ENCODE peak calls at places on chromosomes 16 and 17, in four cellular contexts. O is GM13977, Z is progenitor cell of endocrine pancreas, R is prostate gland. D is an unnamed sample.

GRCh38 chr17:39118674-39119419 is 32.6 kb downstream of the PLXDC1 start:
- DNase-seq in R (no peak), O (peak), Z (no peak), D (peak)

GRCh38 chr16:31351937-31352315 is 3.0 kb upstream of the ITGAX start:
- DNase-seq in R (no peak), O (no peak), Z (no peak), D (no peak)

GRCh38 chr16:29899516-29900101 is at the start of gene SEZ6L2:
- DNase-seq in O (peak), R (peak), Z (no peak), D (peak)

GRCh38 chr16:10835281-10835931 is 16.8 kb upstream of the TVP23A start:
- DNase-seq in Z (no peak), O (no peak), R (no peak), D (no peak)

GRCh38 chr17:9522074-9522473 is 53.5 kb downstream of the STX8 start:
- DNase-seq in Z (no peak), R (no peak), O (peak), D (no peak)

GRCh38 chr17:55327225-55328088 is 62.7 kb downstream of the HLF start:
- DNase-seq in Z (no peak), O (no peak), R (no peak), D (no peak)

GRCh38 chr16:5490499-5490898 is 392.9 kb upstream of the EEF2KMT start:
- DNase-seq in O (no peak), Z (peak), R (peak), D (no peak)

GRCh38 chr16:35182043-35182677 is 1722.7 kb downstream of the TP53TG3F start:
- DNase-seq in R (no peak), Z (no peak), O (no peak), D (no peak)

GRCh38 chr17:82334204-82334621 is 647 bp upstream of the SECTM1 start:
- DNase-seq in R (no peak), O (no peak), Z (no peak), D (no peak)

GRCh38 chr16:50999181-50999580 is 151.9 kb downstream of the SALL1 start:
- DNase-seq in R (no peak), Z (no peak), O (no peak), D (no peak)

GRCh38 chr17:62587554-62587953 is 39.9 kb upstream of the MRC2 start:
- DNase-seq in O (no peak), Z (no peak), R (no peak), D (no peak)

GRCh38 chr16:53131363-53132071 is 76.7 kb downstream of the CHD9 start:
- DNase-seq in O (peak), R (peak), Z (peak), D (peak)

GRCh38 chr17:73645050-73645871 is 1.0 kb upstream of the SDK2 start:
- DNase-seq in O (peak), Z (peak), R (peak), D (peak)

GRCh38 chr16:35750157-35750689 is 2290.8 kb downstream of the TP53TG3F start:
- DNase-seq in O (peak), Z (no peak), R (no peak), D (no peak)

GRCh38 chr17:60964160-60964559 is 286.5 kb downstream of the BCAS3 start:
- DNase-seq in Z (no peak), R (no peak), O (no peak), D (no peak)

GRCh38 chr16:80739523-80739922 is 64.9 kb downstream of the CDYL2 start:
- DNase-seq in O (no peak), R (no peak), Z (no peak), D (no peak)

GRCh38 chr16:77571463-77571862 is 136.6 kb upstream of the ADAMTS18 start:
- DNase-seq in R (no peak), O (no peak), Z (no peak), D (no peak)

GRCh38 chr17:15452746-15453145 is 14.7 kb downstream of the CDRT4 start:
- DNase-seq in Z (no peak), R (no peak), O (no peak), D (no peak)

GRCh38 chr16:65185379-65185778 is 63.5 kb upstream of the CDH11 start:
- DNase-seq in R (no peak), Z (no peak), O (no peak), D (no peak)

GRCh38 chr16:77905356-77905920 is 116.9 kb upstream of the CLEC3A start:
- DNase-seq in R (no peak), Z (no peak), O (no peak), D (no peak)

GRCh38 chr17:38459556-38459955 is 31.3 kb downstream of the ARHGAP23 start:
- DNase-seq in Z (no peak), O (no peak), R (no peak), D (no peak)

GRCh38 chr16:70331588-70332358 is 14.9 kb upstream of the DDX19A start:
- DNase-seq in R (no peak), O (no peak), Z (no peak), D (no peak)

GRCh38 chr17:77474292-77474988 is 333.7 kb downstream of the SEC14L1 start:
- DNase-seq in R (no peak), Z (no peak), O (no peak), D (no peak)

GRCh38 chr16:30740364-30741251 is 7.6 kb upstream of the PHKG2 start:
- DNase-seq in Z (no peak), R (peak), O (no peak), D (no peak)

GRCh38 chr17:82598256-82599011 is 49.8 kb downstream of the WDR45B start:
- DNase-seq in R (no peak), O (no peak), Z (no peak), D (no peak)

GRCh38 chr17:35291802-35292201 is 48.9 kb downstream of the SLFN5 start:
- DNase-seq in O (no peak), R (no peak), Z (no peak), D (no peak)

GRCh38 chr17:61139219-61139618 is 260.4 kb upstream of the TBX2 start:
- DNase-seq in R (no peak), O (peak), Z (no peak), D (peak)

GRCh38 chr17:75853410-75853809 is 1.7 kb downstream of the WBP2 start:
- DNase-seq in O (no peak), Z (no peak), R (no peak), D (no peak)

GRCh38 chr16:87499189-87499486 is 6.3 kb upstream of the ZCCHC14 start:
- DNase-seq in Z (no peak), R (no peak), O (no peak), D (no peak)

DNA sequence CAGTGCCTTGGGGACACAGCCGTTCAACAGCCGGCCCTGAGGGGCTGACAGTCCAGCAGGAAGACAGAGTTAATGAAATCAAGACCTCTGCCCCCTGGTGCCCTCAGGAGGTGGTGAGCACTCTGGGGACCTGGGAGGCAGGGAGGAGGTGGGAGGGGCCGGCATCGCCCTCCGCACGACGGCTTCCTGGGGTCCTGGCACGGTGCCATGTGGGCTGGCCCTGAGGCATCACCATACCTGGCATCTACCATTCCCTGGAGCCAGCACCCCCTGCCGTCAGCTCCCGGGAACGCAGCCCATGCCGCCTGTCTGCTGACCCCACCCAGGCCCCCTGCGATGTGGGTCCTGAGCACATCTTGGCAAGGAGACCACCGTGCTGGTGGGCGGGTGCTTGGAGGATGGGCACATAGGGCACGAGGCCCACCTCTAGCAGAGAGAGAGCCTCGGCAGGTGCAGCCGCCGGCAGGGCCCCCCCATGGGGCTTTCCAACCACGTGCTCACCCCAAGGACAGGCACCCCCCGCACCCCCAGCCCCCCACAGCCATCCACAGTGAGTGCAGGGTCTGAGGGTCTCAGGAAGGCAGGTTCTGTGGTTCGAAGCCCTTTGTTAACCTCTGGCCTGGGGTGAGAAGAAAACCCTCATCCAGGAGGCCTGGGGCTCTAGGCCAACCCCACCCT is 52.5 kb downstream of the ZFPM1 start:
- DNase-seq in R (no peak), O (peak), Z (no peak), D (no peak)
- TF ChIP-seq CTCF in R (peak), O (peak), Z (peak), D (no peak)

DNA sequence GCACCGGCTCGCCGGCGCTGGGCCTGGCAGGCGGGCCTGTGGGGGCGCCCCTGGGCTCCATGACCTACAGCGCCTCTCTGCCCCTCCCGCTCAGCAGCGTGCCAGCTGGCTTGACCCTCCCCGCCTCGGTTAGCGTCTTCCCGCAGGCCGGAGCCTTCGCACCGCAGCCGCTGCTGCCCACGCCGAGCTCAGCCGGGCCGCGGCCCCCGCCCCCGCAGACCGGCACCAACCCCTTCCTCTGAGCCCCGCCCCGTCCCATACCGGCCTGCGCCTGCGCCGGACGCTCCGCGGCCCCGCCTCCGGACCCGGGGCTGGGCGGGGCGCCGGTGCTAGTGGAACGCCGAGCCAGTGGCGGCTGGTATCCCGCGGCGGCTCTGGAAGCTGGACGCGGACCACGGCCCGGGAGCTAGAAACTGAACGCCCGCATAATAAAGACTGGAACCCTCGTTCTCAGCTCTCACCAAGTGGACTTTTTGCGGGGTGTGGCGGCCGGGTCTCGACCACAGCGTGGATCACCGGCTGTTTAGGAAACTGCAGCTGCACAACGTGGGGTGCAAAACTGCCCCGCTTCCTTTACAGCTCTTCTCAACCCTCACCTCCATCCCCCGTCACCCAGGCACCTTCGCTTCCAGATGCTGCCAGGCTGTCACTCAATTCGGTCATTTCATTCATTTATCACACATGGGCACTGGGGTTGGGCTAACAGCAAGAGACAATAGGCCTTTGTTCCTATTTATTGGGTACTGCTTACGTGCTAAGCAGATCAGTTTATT is 4.9 kb upstream of the SPATA20 start:
- DNase-seq in O (peak), R (peak), Z (peak), D (peak)
- TF ChIP-seq CTCF in O (peak), R (peak), Z (peak), D (no peak)

GRCh38 chr16:66399031-66399430 is 28.1 kb upstream of the BEAN1 start:
- DNase-seq in R (no peak), O (no peak), Z (no peak), D (no peak)

GRCh38 chr16:66397736-66398433 is 29.2 kb upstream of the BEAN1 start:
- DNase-seq in O (no peak), Z (no peak), R (no peak), D (no peak)

GRCh38 chr16:66391726-66392670 is 25.5 kb downstream of the CDH5 start:
- DNase-seq in R (no peak), Z (no peak), O (no peak), D (no peak)

GRCh38 chr16:66399930-66400329 is 27.2 kb upstream of the BEAN1 start:
- DNase-seq in R (no peak), Z (no peak), O (no peak), D (no peak)

GRCh38 chr16:66395806-66396555 is 29.5 kb downstream of the CDH5 start:
- DNase-seq in R (no peak), Z (no peak), O (no peak), D (no peak)
- TF ChIP-seq CTCF in R (no peak), Z (no peak), O (no peak), D (no peak)

GRCh38 chr17:47725446-47726109 is 7.5 kb upstream of the TBX21 start:
- DNase-seq in Z (no peak), R (no peak), O (no peak), D (no peak)
- TF ChIP-seq CTCF in Z (no peak), R (no peak), O (no peak), D (no peak)

GRCh38 chr16:12211870-12212690 is 235.5 kb downstream of the SNX29 start:
- DNase-seq in Z (no peak), O (no peak), R (no peak), D (no peak)

GRCh38 chr16:12217341-12217740 is 240.8 kb downstream of the SNX29 start:
- DNase-seq in Z (no peak), O (no peak), R (no peak), D (no peak)

GRCh38 chr16:12213180-12213579 is 236.6 kb downstream of the SNX29 start:
- DNase-seq in O (no peak), R (no peak), Z (no peak), D (no peak)

GRCh38 chr16:12214509-12214908 is 238.0 kb downstream of the SNX29 start:
- DNase-seq in Z (no peak), O (no peak), R (no peak), D (no peak)

GRCh38 chr16:12215302-12216105 is 239.0 kb downstream of the SNX29 start:
- DNase-seq in Z (no peak), O (no peak), R (no peak), D (no peak)
- TF ChIP-seq CTCF in Z (peak), O (no peak), R (no peak), D (no peak)

GRCh38 chr17:40304464-40304863 is 4.5 kb upstream of the RARA start:
- DNase-seq in Z (no peak), R (no peak), O (no peak), D (no peak)

GRCh38 chr17:40303706-40304450 is 5.1 kb upstream of the RARA start:
- DNase-seq in Z (no peak), R (no peak), O (no peak), D (no peak)

GRCh38 chr17:40298726-40299125 is 10.3 kb upstream of the RARA start:
- DNase-seq in R (no peak), O (no peak), Z (no peak), D (no peak)

GRCh38 chr17:40303009-40303657 is 5.8 kb upstream of the RARA start:
- DNase-seq in O (peak), R (no peak), Z (no peak), D (no peak)

DNA sequence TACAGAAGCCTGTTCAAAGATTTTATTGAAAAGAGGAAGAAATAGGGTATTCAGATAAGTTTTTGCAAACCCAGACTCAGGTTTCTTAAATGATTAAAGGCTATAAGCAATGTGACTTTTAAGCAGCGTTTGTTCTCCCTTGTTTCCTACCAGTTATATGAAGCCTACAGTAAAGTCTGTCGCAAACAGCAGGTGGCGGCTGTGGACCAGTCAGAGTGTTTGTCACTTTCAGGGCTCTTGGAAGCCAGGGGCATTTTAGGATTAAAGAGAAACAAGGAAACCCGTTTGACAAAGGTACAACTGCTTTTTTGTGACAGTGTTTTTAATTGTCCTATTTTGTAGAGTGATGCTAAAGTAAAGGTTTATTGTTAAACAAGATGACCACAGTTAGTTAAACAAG is 7.7 kb upstream of the RARA start:
- DNase-seq in O (no peak), R (peak), Z (no peak), D (no peak)
- TF ChIP-seq CTCF in O (peak), R (peak), Z (peak), D (no peak)

GRCh38 chr17:6713918-6714271 is 726 bp upstream of the SLC13A5 start:
- DNase-seq in O (no peak), R (no peak), Z (no peak), D (no peak)

GRCh38 chr17:6712058-6712853 is 913 bp downstream of the SLC13A5 start:
- DNase-seq in Z (no peak), O (no peak), R (no peak), D (no peak)

GRCh38 chr17:6714315-6714874 is 1.2 kb upstream of the SLC13A5 start:
- DNase-seq in Z (no peak), R (no peak), O (no peak), D (no peak)

GRCh38 chr17:6712854-6713129 is 377 bp downstream of the SLC13A5 start:
- DNase-seq in Z (no peak), R (no peak), O (no peak), D (no peak)

DNA sequence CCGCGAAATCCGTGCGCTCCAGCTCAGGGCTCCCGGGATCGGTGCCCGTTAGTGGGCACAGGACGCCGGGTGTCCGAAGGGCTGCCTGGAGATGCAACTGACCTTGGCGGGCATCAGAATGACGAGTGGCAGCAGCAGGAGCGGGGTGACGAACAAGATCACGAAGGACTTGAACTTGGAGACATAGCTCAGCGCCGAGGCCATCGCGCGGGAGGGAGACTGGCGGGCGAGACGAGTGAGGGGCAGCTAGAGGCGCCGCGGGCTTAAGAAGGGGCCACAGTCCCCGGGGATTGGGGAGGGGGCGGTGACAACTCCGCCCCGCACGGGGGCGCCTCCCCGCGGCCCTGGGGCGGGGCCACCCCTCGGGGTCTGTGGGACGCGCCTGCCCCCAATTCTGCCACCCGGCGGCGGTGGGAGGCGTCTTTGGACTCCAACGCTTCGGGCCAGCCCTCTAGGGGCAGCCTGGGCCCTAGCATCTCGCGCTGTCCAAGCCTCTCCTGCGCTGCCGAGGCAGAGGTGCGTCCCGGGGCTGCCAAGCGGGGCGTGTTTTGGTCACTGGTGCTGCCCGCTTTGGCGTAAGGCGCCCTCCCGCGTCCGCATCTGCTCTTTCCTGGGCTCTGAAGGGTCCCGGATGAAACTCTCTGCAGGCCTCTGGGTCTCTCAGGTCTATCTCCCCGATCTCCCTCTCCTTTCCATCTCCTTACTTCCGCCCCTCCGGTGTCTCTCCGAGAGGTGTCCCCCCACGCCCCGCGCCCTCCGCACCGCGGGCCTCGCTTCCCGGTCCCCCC is at the start of gene SLC13A5:
- DNase-seq in O (peak), R (no peak), Z (peak), D (peak)
- TF ChIP-seq CTCF in O (peak), R (peak), Z (peak), D (no peak)

D was measured in activated B cell treated with CpG ODN at 0.5 μM for 24 hours.